ENCODE peak calls at places on chromosomes 3 and 15, in nine cellular contexts. R is prostate gland, G is uterus, J is SJSA1, F is ovary, S is sigmoid colon, B is fibroblast of lung, A is right cardiac atrium, H is left ventricle myocardium inferior. D is an unnamed sample.

GRCh38 chr3:53384465-53385277 is 37.3 kb upstream of the DCP1A start:
- DNase-seq in R (no peak), G (no peak), J (no peak), F (no peak), S (no peak), B (no peak), A (no peak), H (no peak), D (no peak)

GRCh38 chr15:39058371-39059131 is 493.9 kb upstream of the RASGRP1 start:
- DNase-seq in R (no peak), G (no peak), J (no peak), F (no peak), S (no peak), B (no peak), A (no peak), H (no peak), D (no peak)

GRCh38 chr3:55180936-55181535 is 253.2 kb upstream of the LRTM1 start:
- DNase-seq in R (peak; percentile 13), G (no peak), J (no peak), F (no peak), S (no peak), B (no peak), A (no peak), H (no peak), D (no peak)

GRCh38 chr3:55013145-55013544 is 85.3 kb upstream of the LRTM1 start:
- DNase-seq in R (no peak), G (no peak), J (peak; percentile 48), F (no peak), S (no peak), B (peak; percentile 61), A (no peak), H (no peak), D (no peak)

GRCh38 chr3:195120199-195120556 is 150.8 kb downstream of the XXYLT1 start:
- DNase-seq in R (no peak), G (no peak), J (no peak), F (no peak), S (no peak), B (no peak), A (no peak), H (no peak), D (no peak)

GRCh38 chr3:3927198-3927597 is 128.0 kb downstream of the LRRN1 start:
- DNase-seq in R (no peak), G (no peak), J (no peak), F (no peak), S (no peak), B (no peak), A (no peak), H (no peak), D (no peak)

GRCh38 chr3:23650371-23651140 is 155.2 kb upstream of the UBE2E1 start:
- DNase-seq in R (no peak), G (no peak), J (peak; percentile 61), F (no peak), S (no peak), B (peak; percentile 85), A (no peak), H (no peak), D (no peak)

GRCh38 chr15:91385301-91385700 is 285.2 kb downstream of the SV2B start:
- DNase-seq in R (no peak), G (no peak), J (no peak), F (no peak), S (no peak), B (peak; percentile 95), A (no peak), H (no peak), D (no peak)

GRCh38 chr3:71206821-71207220 is 376.7 kb downstream of the FOXP1 start:
- DNase-seq in R (peak; percentile 55), G (no peak), J (no peak), F (no peak), S (no peak), B (no peak), A (no peak), H (no peak), D (no peak)

GRCh38 chr3:72296477-72297111 is 511.6 kb upstream of the PROK2 start:
- DNase-seq in R (no peak), G (no peak), J (no peak), F (no peak), S (no peak), B (no peak), A (no peak), H (no peak), D (no peak)

GRCh38 chr3:184241447-184242296 is 7.1 kb downstream of the ALG3 start:
- DNase-seq in R (no peak), G (no peak), J (no peak), F (peak; percentile 83), S (no peak), B (peak; percentile 32), A (no peak), H (peak; percentile 45), D (no peak)

GRCh38 chr3:57706462-57706861 is 13.6 kb upstream of the DENND6A start:
- DNase-seq in R (no peak), G (no peak), J (no peak), F (no peak), S (no peak), B (peak; percentile 88), A (no peak), H (no peak), D (no peak)

GRCh38 chr3:9678493-9678892 is 25.1 kb upstream of the CPNE9 start:
- DNase-seq in R (no peak), G (no peak), J (no peak), F (no peak), S (no peak), B (no peak), A (no peak), H (peak; percentile 24), D (no peak)

GRCh38 chr3:165382672-165383071 is 186.5 kb upstream of the SLITRK3 start:
- DNase-seq in R (no peak), G (no peak), J (no peak), F (no peak), S (no peak), B (no peak), A (no peak), H (no peak), D (no peak)

GRCh38 chr3:184144505-184144904 is 9.3 kb downstream of the EIF2B5 start:
- DNase-seq in R (peak; percentile 31), G (no peak), J (no peak), F (no peak), S (no peak), B (no peak), A (no peak), H (no peak), D (no peak)

GRCh38 chr3:77186728-77187127 is 146.8 kb downstream of the ROBO2 start:
- DNase-seq in R (no peak), G (no peak), J (no peak), F (no peak), S (no peak), B (no peak), A (no peak), H (no peak), D (no peak)

GRCh38 chr3:123479891-123480290 is 31.0 kb upstream of the ADCY5 start:
- DNase-seq in R (no peak), G (no peak), J (no peak), F (no peak), S (no peak), B (no peak), A (no peak), H (no peak), D (no peak)

GRCh38 chr15:25512957-25513356 is 74.1 kb upstream of the UBE3A start:
- DNase-seq in R (no peak), G (no peak), J (no peak), F (no peak), S (no peak), B (no peak), A (no peak), H (no peak), D (no peak)

GRCh38 chr3:107285197-107285596 is 92.0 kb upstream of the CCDC54 start:
- DNase-seq in R (no peak), G (no peak), J (no peak), F (no peak), S (no peak), B (peak; percentile 5), A (no peak), H (no peak), D (no peak)
- H3K27ac ChIP-seq in R (no peak overlapping the region), G (no peak overlapping the region), J (peak overlapping the region; percentile 8), F (no peak overlapping the region), S (no peak overlapping the region), B (no peak overlapping the region), A (no peak overlapping the region), H (no peak overlapping the region), D (no peak overlapping the region)

GRCh38 chr15:101469520-101470288 is 19.8 kb downstream of the PCSK6 start:
- DNase-seq in R (no peak), G (no peak), J (no peak), F (peak; percentile 51), S (peak; percentile 52), B (no peak), A (no peak), H (no peak), D (no peak)

GRCh38 chr15:101472033-101472432 is 17.5 kb downstream of the PCSK6 start:
- DNase-seq in R (no peak), G (no peak), J (no peak), F (no peak), S (no peak), B (no peak), A (no peak), H (no peak), D (no peak)

GRCh38 chr15:101474233-101474632 is 15.3 kb downstream of the PCSK6 start:
- DNase-seq in R (no peak), G (no peak), J (no peak), F (no peak), S (no peak), B (no peak), A (no peak), H (no peak), D (no peak)

GRCh38 chr15:101474983-101475382 is 14.5 kb downstream of the PCSK6 start:
- DNase-seq in R (no peak), G (no peak), J (no peak), F (no peak), S (no peak), B (no peak), A (no peak), H (no peak), D (no peak)

GRCh38 chr15:101470548-101471239 is 18.8 kb downstream of the PCSK6 start:
- DNase-seq in R (no peak), G (no peak), J (no peak), F (no peak), S (no peak), B (no peak), A (no peak), H (no peak), D (no peak)
- H3K27ac ChIP-seq in R (no peak overlapping the region), G (no peak overlapping the region), J (no peak overlapping the region), F (no peak overlapping the region), S (no peak overlapping the region), B (no peak overlapping the region), A (no peak overlapping the region), H (peak overlapping the region; percentile 81), D (no peak overlapping the region)

DNA sequence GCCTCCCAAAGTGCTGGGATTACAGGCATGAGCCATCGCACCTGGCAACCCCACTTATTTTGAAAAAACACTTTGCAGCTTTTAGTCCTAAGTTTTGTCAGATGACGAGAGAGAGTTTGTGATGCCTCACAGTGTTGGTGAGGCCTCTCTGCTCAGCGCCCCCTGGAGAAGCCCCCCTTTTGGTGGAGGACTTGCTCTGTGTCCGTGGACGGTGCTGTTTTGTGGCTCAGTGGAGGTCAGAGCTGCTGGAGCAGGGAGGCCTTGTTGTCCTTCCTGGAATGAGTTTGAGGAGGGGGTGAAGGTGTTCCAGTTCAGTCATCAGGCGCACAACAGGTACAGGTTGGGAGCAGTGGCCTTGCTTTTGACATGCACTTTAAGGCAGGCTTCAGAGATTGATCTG is 58.0 kb downstream of the PGPEP1L start:
- DNase-seq in R (no peak), G (no peak), J (no peak), F (no peak), S (no peak), B (no peak), A (no peak), H (no peak), D (no peak)
- H3K27ac ChIP-seq in R (peak overlapping the region; percentile 84), G (no peak overlapping the region), J (no peak overlapping the region), F (no peak overlapping the region), S (peak overlapping the region; percentile 14), B (no peak overlapping the region), A (no peak overlapping the region), H (no peak overlapping the region), D (no peak overlapping the region)

GRCh38 chr3:11288021-11288491 is 15.9 kb downstream of the ATG7 start:
- DNase-seq in R (peak; percentile 12), G (no peak), J (no peak), F (no peak), S (no peak), B (peak; percentile 72), A (no peak), H (no peak), D (no peak)
- H3K27ac ChIP-seq in R (no peak overlapping the region), G (peak overlapping the region; percentile 80), J (peak overlapping the region; percentile 97), F (no peak overlapping the region), S (peak overlapping the region; percentile 79), B (peak overlapping the region; percentile 72), A (no peak overlapping the region), H (peak overlapping the region; percentile 86), D (peak overlapping the region; percentile 88)

D was measured in aorta.